ENCODE peak calls at places on chromosome 5, in six cellular contexts. One of them, this sample, is unnamed.

GRCh38 chr5:130532786-130533185 is 628.5 kb downstream of the CHSY3 start:
- DNase-seq in endothelial cell: no peak
- DNase-seq in astrocyte: peak
- DNase-seq in uterus: no peak
- DNase-seq in GM13977: no peak
- DNase-seq in CD4-positive, alpha-beta T cell: no peak
- DNase-seq in this sample: no peak

GRCh38 chr5:176653401-176653800 is 6.1 kb downstream of the TSPAN17 start:
- DNase-seq in astrocyte: no peak
- DNase-seq in endothelial cell: no peak
- DNase-seq in GM13977: no peak
- DNase-seq in CD4-positive, alpha-beta T cell: no peak
- DNase-seq in uterus: no peak
- DNase-seq in this sample: no peak

GRCh38 chr5:171596391-171596878 is 177.0 kb downstream of the FGF18 start:
- DNase-seq in astrocyte: peak
- DNase-seq in CD4-positive, alpha-beta T cell: no peak
- DNase-seq in endothelial cell: no peak
- DNase-seq in uterus: peak
- DNase-seq in GM13977: no peak
- DNase-seq in this sample: no peak

GRCh38 chr5:109644829-109645228 is 44.9 kb upstream of the MAN2A1 start:
- DNase-seq in uterus: no peak
- DNase-seq in CD4-positive, alpha-beta T cell: no peak
- DNase-seq in GM13977: no peak
- DNase-seq in astrocyte: no peak
- DNase-seq in endothelial cell: no peak
- DNase-seq in this sample: no peak

GRCh38 chr5:28707706-28708105 is 1669.3 kb upstream of the CDH9 start:
- DNase-seq in CD4-positive, alpha-beta T cell: no peak
- DNase-seq in endothelial cell: no peak
- DNase-seq in astrocyte: no peak
- DNase-seq in uterus: no peak
- DNase-seq in GM13977: no peak
- DNase-seq in this sample: no peak

GRCh38 chr5:107313098-107313497 is 357.6 kb downstream of the EFNA5 start:
- DNase-seq in astrocyte: no peak
- DNase-seq in GM13977: no peak
- DNase-seq in CD4-positive, alpha-beta T cell: no peak
- DNase-seq in uterus: no peak
- DNase-seq in endothelial cell: no peak
- DNase-seq in this sample: no peak

GRCh38 chr5:133372306-133373008 is 239.9 kb downstream of the FSTL4 start:
- DNase-seq in GM13977: no peak
- DNase-seq in astrocyte: no peak
- DNase-seq in uterus: no peak
- DNase-seq in CD4-positive, alpha-beta T cell: no peak
- DNase-seq in endothelial cell: no peak
- DNase-seq in this sample: no peak

GRCh38 chr5:174527936-174528557 is 196.3 kb upstream of the MSX2 start:
- DNase-seq in uterus: no peak
- DNase-seq in endothelial cell: no peak
- DNase-seq in GM13977: no peak
- DNase-seq in CD4-positive, alpha-beta T cell: no peak
- DNase-seq in astrocyte: no peak
- DNase-seq in this sample: no peak

DNA sequence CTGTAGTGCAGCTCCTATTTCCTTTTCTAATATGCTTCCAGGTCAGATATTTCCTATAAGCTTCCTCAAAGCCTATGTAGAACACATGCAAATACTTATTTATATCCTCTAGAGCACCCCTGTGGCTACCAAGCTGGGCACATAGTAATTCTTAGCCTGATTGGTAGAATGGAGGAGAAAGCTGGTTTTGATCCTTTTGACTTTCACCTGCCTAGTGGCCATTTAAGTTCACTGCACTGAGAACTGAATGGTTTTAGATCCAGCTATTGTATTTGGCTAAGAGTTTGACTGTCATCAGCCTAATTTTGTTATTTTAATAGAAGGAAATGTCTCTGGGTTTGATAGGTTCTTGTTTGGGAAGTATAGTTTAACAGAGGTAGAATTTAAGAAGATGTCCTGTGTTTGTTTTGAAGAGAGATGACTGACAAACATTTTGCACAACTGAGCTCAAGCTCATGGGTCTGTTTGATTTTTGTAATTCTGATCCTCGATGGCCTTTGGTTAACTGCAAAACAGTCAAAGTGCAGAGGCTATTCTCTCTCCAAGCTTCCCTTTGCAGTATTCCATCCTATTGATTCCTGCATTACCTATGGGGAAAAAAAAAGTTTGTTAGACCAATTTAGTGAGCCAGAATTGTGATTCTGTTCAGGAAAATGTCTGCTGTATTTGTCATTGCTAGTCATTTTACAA is 85.4 kb downstream of the KCNN2 start:
- DNase-seq in endothelial cell: no peak
- DNase-seq in uterus: no peak
- DNase-seq in CD4-positive, alpha-beta T cell: no peak
- DNase-seq in GM13977: peak
- DNase-seq in astrocyte: no peak
- DNase-seq in this sample: no peak
- TF ChIP-seq CTCF in endothelial cell: peak
- TF ChIP-seq CTCF in uterus: no peak
- TF ChIP-seq CTCF in CD4-positive, alpha-beta T cell: no peak
- TF ChIP-seq CTCF in GM13977: peak
- TF ChIP-seq CTCF in astrocyte: peak
- TF ChIP-seq CTCF in this sample: no peak

GRCh38 chr5:151899400-151899799 is 25.3 kb downstream of the GLRA1 start:
- DNase-seq in CD4-positive, alpha-beta T cell: no peak
- DNase-seq in endothelial cell: no peak
- DNase-seq in uterus: no peak
- DNase-seq in astrocyte: no peak
- DNase-seq in GM13977: no peak
- DNase-seq in this sample: no peak
- TF ChIP-seq CTCF in CD4-positive, alpha-beta T cell: no peak
- TF ChIP-seq CTCF in endothelial cell: no peak
- TF ChIP-seq CTCF in uterus: no peak
- TF ChIP-seq CTCF in astrocyte: no peak
- TF ChIP-seq CTCF in GM13977: no peak
- TF ChIP-seq CTCF in this sample: no peak

GRCh38 chr5:69217154-69217731 is 17.4 kb upstream of the CDK7 start:
- DNase-seq in CD4-positive, alpha-beta T cell: peak
- DNase-seq in uterus: no peak
- DNase-seq in endothelial cell: peak
- DNase-seq in astrocyte: no peak
- DNase-seq in GM13977: peak
- DNase-seq in this sample: no peak

GRCh38 chr5:69213513-69214215 is 21.0 kb upstream of the CDK7 start:
- DNase-seq in GM13977: no peak
- DNase-seq in astrocyte: peak
- DNase-seq in CD4-positive, alpha-beta T cell: no peak
- DNase-seq in uterus: no peak
- DNase-seq in endothelial cell: no peak
- DNase-seq in this sample: no peak

GRCh38 chr5:69212022-69212421 is 22.6 kb downstream of the CENPH start:
- DNase-seq in uterus: no peak
- DNase-seq in endothelial cell: no peak
- DNase-seq in CD4-positive, alpha-beta T cell: no peak
- DNase-seq in GM13977: no peak
- DNase-seq in astrocyte: no peak
- DNase-seq in this sample: no peak

GRCh38 chr5:69219939-69220338 is 14.7 kb upstream of the CDK7 start:
- DNase-seq in CD4-positive, alpha-beta T cell: no peak
- DNase-seq in GM13977: no peak
- DNase-seq in endothelial cell: no peak
- DNase-seq in astrocyte: no peak
- DNase-seq in uterus: no peak
- DNase-seq in this sample: no peak

DNA sequence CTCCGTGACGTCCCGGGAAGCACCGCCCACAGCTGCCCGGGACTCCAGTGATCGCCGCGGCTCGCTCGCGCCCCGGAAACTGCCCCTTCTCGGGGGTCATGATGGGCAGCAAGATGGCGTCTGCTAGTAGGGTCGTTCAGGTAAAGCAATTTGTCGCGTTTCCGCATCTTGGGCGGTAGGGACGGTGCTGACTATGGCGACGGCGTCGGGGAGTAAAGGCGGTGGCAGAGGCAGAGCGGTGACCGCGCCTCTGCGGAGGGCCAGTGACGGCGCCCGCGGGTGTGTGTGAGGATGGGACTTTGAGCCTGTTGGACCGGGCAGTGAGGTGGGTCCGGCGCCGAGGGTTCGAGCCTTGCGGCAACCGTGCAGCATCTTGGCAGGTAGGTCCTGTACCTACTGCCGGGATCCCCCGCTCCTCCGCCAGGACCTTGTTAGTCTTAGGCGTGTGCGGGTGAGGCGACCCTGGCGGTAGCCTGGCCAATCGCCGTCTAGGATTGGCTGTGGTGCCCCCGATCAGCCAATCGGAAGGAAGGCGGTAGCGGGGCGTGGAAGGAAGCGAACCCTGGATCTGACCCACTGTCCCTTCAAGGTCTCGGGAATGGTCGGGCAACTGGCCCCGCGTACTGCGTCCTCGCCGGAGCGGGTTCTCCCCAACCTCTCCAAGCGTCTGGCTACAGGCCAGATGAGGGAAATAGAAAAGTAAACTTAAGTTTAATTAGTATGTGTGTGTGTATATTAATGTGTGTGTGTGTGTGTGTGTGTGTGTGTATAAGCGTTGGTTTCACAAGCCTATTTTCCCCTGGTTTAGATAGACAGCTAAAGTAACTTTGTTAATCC is 16.7 kb upstream of the CDK7 start:
- DNase-seq in uterus: peak
- DNase-seq in astrocyte: peak
- DNase-seq in CD4-positive, alpha-beta T cell: peak
- DNase-seq in GM13977: peak
- DNase-seq in endothelial cell: peak
- DNase-seq in this sample: peak
- TF ChIP-seq CTCF in uterus: no peak
- TF ChIP-seq CTCF in astrocyte: no peak
- TF ChIP-seq CTCF in CD4-positive, alpha-beta T cell: no peak
- TF ChIP-seq CTCF in GM13977: no peak
- TF ChIP-seq CTCF in endothelial cell: peak
- TF ChIP-seq CTCF in this sample: no peak

GRCh38 chr5:73442152-73442860 is 6.3 kb downstream of the FOXD1 start:
- DNase-seq in endothelial cell: no peak
- DNase-seq in GM13977: no peak
- DNase-seq in uterus: no peak
- DNase-seq in CD4-positive, alpha-beta T cell: no peak
- DNase-seq in astrocyte: no peak
- DNase-seq in this sample: no peak
- TF ChIP-seq CTCF in endothelial cell: no peak
- TF ChIP-seq CTCF in GM13977: no peak
- TF ChIP-seq CTCF in uterus: no peak
- TF ChIP-seq CTCF in CD4-positive, alpha-beta T cell: no peak
- TF ChIP-seq CTCF in astrocyte: no peak
- TF ChIP-seq CTCF in this sample: no peak

GRCh38 chr5:32279786-32280185 is 33.0 kb downstream of the MTMR12 start:
- DNase-seq in GM13977: no peak
- DNase-seq in CD4-positive, alpha-beta T cell: no peak
- DNase-seq in endothelial cell: no peak
- DNase-seq in astrocyte: no peak
- DNase-seq in uterus: no peak
- DNase-seq in this sample: no peak
- TF ChIP-seq CTCF in GM13977: no peak
- TF ChIP-seq CTCF in CD4-positive, alpha-beta T cell: no peak
- TF ChIP-seq CTCF in endothelial cell: no peak
- TF ChIP-seq CTCF in astrocyte: no peak
- TF ChIP-seq CTCF in uterus: no peak
- TF ChIP-seq CTCF in this sample: no peak

This sample was measured in activated B cell treated with CpG ODN at 0.5 μM for 24 hours.